ENCODE peak calls at places on chromosomes 16 and 17, in four cellular contexts. P is A549, R is PC-3, Y is endodermal cell. Q is an unnamed sample.

GRCh38 chr17:27457731-27458523 is 1.7 kb downstream of the KSR1 start:
- DNase-seq in P (no peak), R (no peak), Y (peak; percentile 86), Q (no peak)

GRCh38 chr16:19316846-19317245 is 31.3 kb downstream of the CLEC19A start:
- DNase-seq in P (no peak), R (no peak), Y (no peak), Q (no peak)

GRCh38 chr16:64012166-64012565 is 1109.7 kb downstream of the CDH11 start:
- DNase-seq in P (no peak), R (no peak), Y (no peak), Q (no peak)

GRCh38 chr17:45393477-45393876 is 39.2 kb downstream of the ARHGAP27 start:
- DNase-seq in P (no peak), R (no peak), Y (no peak), Q (no peak)

GRCh38 chr16:67458121-67458641 is 22.8 kb downstream of the ATP6V0D1 start:
- DNase-seq in P (no peak), R (no peak), Y (no peak), Q (no peak)

GRCh38 chr16:17313085-17313611 is 157.6 kb downstream of the XYLT1 start:
- DNase-seq in P (no peak), R (no peak), Y (no peak), Q (peak; percentile 65)

GRCh38 chr17:42563543-42563942 is 1.6 kb downstream of the COASY start:
- DNase-seq in P (no peak), R (peak; percentile 61), Y (no peak), Q (no peak)

GRCh38 chr17:8742828-8743227 is 1.8 kb downstream of the CCDC42 start:
- DNase-seq in P (no peak), R (no peak), Y (no peak), Q (no peak)

GRCh38 chr17:73121513-73121912 is 29.0 kb upstream of the SLC39A11 start:
- DNase-seq in P (no peak), R (no peak), Y (no peak), Q (no peak)

GRCh38 chr17:37239690-37240344 is 136.0 kb upstream of the C17orf78 start:
- DNase-seq in P (peak; percentile 21), R (peak; percentile 38), Y (no peak), Q (no peak)

GRCh38 chr16:14193316-14193871 is 122.3 kb downstream of the MRTFB start:
- DNase-seq in P (no peak), R (no peak), Y (no peak), Q (no peak)

GRCh38 chr16:87853411-87854052 is 15.8 kb downstream of the SLC7A5 start:
- DNase-seq in P (peak; percentile 94), R (peak; percentile 81), Y (peak; percentile 93), Q (peak; percentile 92)

GRCh38 chr17:45408611-45409421 is 23.9 kb downstream of the ARHGAP27 start:
- DNase-seq in P (no peak), R (no peak), Y (peak; percentile 62), Q (peak; percentile 32)

GRCh38 chr17:3838206-3838605 is 7.8 kb downstream of the NCBP3 start:
- DNase-seq in P (no peak), R (no peak), Y (no peak), Q (peak; percentile 74)

GRCh38 chr17:7446669-7447068 is 1.8 kb downstream of the CHRNB1 start:
- DNase-seq in P (no peak), R (no peak), Y (peak; percentile 73), Q (peak; percentile 67)

GRCh38 chr16:4133897-4134372 is 17.7 kb upstream of the ADCY9 start:
- DNase-seq in P (no peak), R (no peak), Y (peak; percentile 94), Q (no peak)

GRCh38 chr16:66874079-66874775 is 6.1 kb upstream of the PDP2 start:
- DNase-seq in P (no peak), R (peak; percentile 8), Y (no peak), Q (no peak)

GRCh38 chr16:53809088-53809951 is 105.4 kb downstream of the FTO start:
- DNase-seq in P (no peak), R (peak; percentile 75), Y (no peak), Q (no peak)

GRCh38 chr17:36133629-36134259 is 30.1 kb downstream of the CCL4 start:
- DNase-seq in P (peak; percentile 12), R (no peak), Y (peak; percentile 21), Q (no peak)

GRCh38 chr17:67680445-67681224 is 37.1 kb upstream of the NOL11 start:
- DNase-seq in P (no peak), R (no peak), Y (no peak), Q (no peak)

GRCh38 chr16:69123894-69124293 is 8.5 kb downstream of the CHTF8 start:
- DNase-seq in P (peak; percentile 78), R (peak; percentile 73), Y (peak; percentile 73), Q (no peak)

GRCh38 chr16:83138512-83138911 is 511.7 kb downstream of the CDH13 start:
- DNase-seq in P (no peak), R (no peak), Y (no peak), Q (no peak)

GRCh38 chr17:77422104-77422782 is 281.5 kb downstream of the SEC14L1 start:
- DNase-seq in P (peak; percentile 57), R (peak; percentile 89), Y (no peak), Q (no peak)

GRCh38 chr17:74165811-74166365 is 37.6 kb upstream of the RPL38 start:
- DNase-seq in P (no peak), R (no peak), Y (peak; percentile 41), Q (no peak)

GRCh38 chr17:43578699-43579569 is 32.8 kb upstream of the ETV4 start:
- DNase-seq in P (no peak), R (peak; percentile 69), Y (peak; percentile 78), Q (no peak)

GRCh38 chr16:80009971-80010659 is 409.6 kb upstream of the MAF start:
- DNase-seq in P (no peak), R (no peak), Y (no peak), Q (no peak)

GRCh38 chr17:57880086-57880456 is 30.2 kb upstream of the MRPS23 start:
- DNase-seq in P (no peak), R (peak; percentile 63), Y (no peak), Q (no peak)

DNA sequence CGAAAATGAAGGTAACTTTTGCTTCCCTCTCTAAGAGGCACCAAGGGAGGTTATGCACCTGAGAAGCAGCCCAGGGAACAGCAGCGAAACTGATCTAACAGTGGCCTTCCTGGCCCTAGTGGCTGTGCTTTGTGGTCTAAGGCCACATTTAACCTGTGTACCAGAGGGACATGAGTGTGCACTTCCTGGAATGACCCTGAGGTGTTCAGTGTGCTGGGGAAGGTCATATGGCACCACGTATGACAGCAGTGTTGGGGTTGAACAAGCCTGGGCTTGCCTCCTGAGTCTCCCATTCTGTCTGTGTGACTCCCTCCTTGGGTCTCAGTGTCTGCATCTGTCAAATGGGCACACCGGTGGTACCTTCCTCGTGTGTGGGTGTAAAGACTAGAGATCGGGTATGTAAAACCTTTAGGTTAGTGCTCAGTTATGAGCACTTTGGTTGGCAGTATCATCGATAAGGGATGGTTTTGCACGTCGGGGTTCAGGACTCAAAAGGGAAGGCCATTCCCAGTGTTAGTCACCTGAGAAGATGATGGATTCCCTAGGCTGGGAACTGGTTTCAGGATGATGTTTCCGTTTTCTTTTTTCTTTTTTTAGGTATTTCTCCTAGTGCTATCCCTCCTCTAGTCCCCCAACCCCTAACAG is 31.9 kb downstream of the PLCG2 start:
- DNase-seq in P (no peak), R (no peak), Y (no peak), Q (no peak)
- H3K4me1 ChIP-seq in P (peaks cover 4% of the 10 kb centered on the region), R (no peaks in the 10 kb centered on the region), Y (peaks cover 5% of the 10 kb centered on the region), Q (no peaks in the 10 kb centered on the region)

DNA sequence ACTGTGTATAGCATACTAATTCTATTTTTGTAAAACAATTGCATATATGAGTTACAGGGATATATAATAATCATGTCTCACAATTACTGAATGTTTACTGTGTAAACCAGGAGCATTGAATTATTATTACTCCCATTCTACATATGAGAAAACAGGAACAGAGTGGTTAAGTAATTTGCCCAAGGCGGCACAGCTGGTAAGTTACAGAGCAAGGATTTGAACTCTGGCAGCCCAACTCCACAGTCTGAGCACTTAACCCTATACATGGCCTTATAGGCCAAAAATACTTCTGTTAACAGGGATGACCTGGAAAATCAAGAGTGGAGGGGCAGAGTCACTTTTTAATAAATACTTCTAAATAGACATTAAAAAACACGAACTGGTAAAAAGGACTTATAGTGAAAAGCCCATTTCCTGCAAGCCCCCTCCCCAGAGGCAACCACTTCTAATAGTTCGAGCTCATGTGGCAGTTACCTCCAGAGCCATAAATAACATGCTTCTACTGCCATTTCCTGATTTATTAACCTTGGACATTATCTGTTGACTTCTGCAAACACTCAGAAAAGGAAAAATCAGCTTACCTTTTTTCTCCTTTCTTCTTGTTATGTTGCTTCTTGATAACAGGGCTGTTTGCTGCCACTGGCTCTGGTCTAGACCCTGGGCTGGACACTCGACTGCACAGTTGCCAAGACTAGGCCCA is 22.1 kb upstream of the ADGRG1 start:
- DNase-seq in P (no peak), R (no peak), Y (no peak), Q (no peak)
- H3K4me1 ChIP-seq in P (peaks cover 70% of the 10 kb centered on the region), R (peaks cover 10% of the 10 kb centered on the region), Y (peaks cover 3% of the 10 kb centered on the region), Q (peaks cover 65% of the 10 kb centered on the region)

DNA sequence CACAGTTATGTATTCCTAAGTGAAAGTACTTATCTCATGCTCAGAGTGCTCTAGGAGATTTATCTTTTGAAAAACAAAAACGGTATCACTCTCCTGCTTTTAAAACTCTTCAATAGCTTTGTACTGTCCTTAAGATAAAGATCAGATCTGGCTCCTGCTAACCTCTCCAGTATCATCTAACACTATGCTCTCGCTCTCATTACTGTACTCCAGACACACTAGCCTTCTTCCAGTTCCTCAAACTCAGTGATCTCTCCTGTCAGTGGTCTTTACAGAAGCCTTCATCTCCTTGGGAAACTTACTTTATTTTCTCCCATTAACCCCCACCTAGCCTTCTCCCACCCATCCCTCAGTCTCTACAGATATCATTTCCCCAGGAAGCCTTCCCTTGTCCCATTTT is 10.1 kb downstream of the ULK2 start:
- DNase-seq in P (no peak), R (no peak), Y (no peak), Q (no peak)
- H3K4me1 ChIP-seq in P (no peaks in the 10 kb centered on the region), R (no peaks in the 10 kb centered on the region), Y (no peaks in the 10 kb centered on the region), Q (no peaks in the 10 kb centered on the region)

GRCh38 chr17:82871056-82871775 is 31.4 kb upstream of the ZNF750 start:
- DNase-seq in P (no peak), R (no peak), Y (no peak), Q (no peak)

GRCh38 chr17:82871776-82872561 is 32.1 kb upstream of the ZNF750 start:
- DNase-seq in P (no peak), R (no peak), Y (no peak), Q (peak; percentile 48)

GRCh38 chr17:82873521-82873920 is 33.7 kb upstream of the ZNF750 start:
- DNase-seq in P (no peak), R (no peak), Y (no peak), Q (no peak)

GRCh38 chr17:82874011-82874835 is 34.4 kb upstream of the ZNF750 start:
- DNase-seq in P (no peak), R (peak; percentile 77), Y (no peak), Q (no peak)

GRCh38 chr17:82872591-82873520 is 33.0 kb upstream of the ZNF750 start:
- DNase-seq in P (no peak), R (no peak), Y (no peak), Q (no peak)
- H3K4me1 ChIP-seq in P (no peaks in the 10 kb centered on the region), R (peaks cover 27% of the 10 kb centered on the region), Y (peaks cover 3% of the 10 kb centered on the region), Q (peaks cover 12% of the 10 kb centered on the region)

DNA sequence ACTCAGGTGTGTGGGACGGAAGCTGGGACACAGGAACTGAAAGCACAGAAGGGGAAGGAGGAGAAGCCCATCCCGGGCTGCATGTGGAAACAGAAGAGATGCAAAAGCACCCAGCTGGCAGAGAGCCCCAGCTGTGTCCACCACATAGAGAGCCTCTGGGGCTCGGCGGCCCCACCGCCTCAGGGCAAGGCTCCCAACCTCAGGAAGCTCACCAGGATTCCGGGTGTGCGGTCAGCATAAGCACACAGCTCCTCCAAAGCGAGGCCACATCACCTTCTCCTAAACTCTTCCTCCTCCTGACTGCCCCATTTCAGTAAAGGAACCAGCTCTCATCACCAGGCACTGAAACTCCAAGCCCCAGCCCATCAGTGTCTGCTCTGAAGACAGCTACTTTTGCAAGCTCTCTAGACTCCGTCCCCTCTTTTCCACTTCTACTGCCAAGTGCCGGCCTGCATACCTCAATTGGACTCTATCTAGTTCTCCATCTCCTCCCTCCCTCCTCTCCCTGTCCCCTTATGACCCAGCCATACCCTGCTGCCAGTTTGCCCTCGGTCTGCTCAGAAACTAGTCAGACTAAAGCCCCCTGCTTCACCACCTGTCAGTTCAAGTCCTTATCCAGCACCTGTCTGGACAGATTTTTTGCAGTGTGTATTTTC is 6.0 kb downstream of the ST3GAL2 start:
- DNase-seq in P (no peak), R (no peak), Y (no peak), Q (no peak)
- H3K4me1 ChIP-seq in P (peaks cover 85% of the 10 kb centered on the region), R (peaks cover 43% of the 10 kb centered on the region), Y (peaks cover 34% of the 10 kb centered on the region), Q (peaks cover 23% of the 10 kb centered on the region)